ENCODE peak calls at places on chromosomes 7 and 10, in six cellular contexts. C, X, O, K, B and V are unnamed samples.

GRCh38 chr7:3138992-3139391 is 95.3 kb upstream of the CARD11 start:
- DNase-seq in C (no peak), X (no peak), O (peak), K (no peak), B (no peak), V (no peak)

GRCh38 chr10:71835671-71836593 is 15.1 kb downstream of the PSAP start:
- DNase-seq in C (peak), X (peak), O (peak), K (peak), B (no peak), V (no peak)

GRCh38 chr7:3168370-3168769 is 124.7 kb upstream of the CARD11 start:
- DNase-seq in C (no peak), X (no peak), O (no peak), K (no peak), B (no peak), V (no peak)

GRCh38 chr7:112744818-112745217 is 45.4 kb downstream of the TMEM168 start:
- DNase-seq in C (no peak), X (no peak), O (peak), K (no peak), B (no peak), V (no peak)

GRCh38 chr10:59499460-59499859 is 137.1 kb upstream of the FAM13C start:
- DNase-seq in C (no peak), X (no peak), O (no peak), K (no peak), B (no peak), V (no peak)

GRCh38 chr7:64775289-64775688 is 18.9 kb upstream of the ZNF138 start:
- DNase-seq in C (peak), X (no peak), O (no peak), K (no peak), B (no peak), V (no peak)

GRCh38 chr7:28155964-28156363 is 24.6 kb downstream of the JAZF1 start:
- DNase-seq in C (peak), X (no peak), O (peak), K (no peak), B (no peak), V (no peak)

GRCh38 chr7:95470452-95470851 is 15.3 kb upstream of the ASB4 start:
- DNase-seq in C (peak), X (no peak), O (peak), K (no peak), B (peak), V (no peak)

GRCh38 chr7:71695189-71695588 is 563.2 kb downstream of the GALNT17 start:
- DNase-seq in C (no peak), X (no peak), O (no peak), K (no peak), B (no peak), V (no peak)

GRCh38 chr7:47683485-47683898 is 101.6 kb upstream of the TNS3 start:
- DNase-seq in C (no peak), X (no peak), O (no peak), K (no peak), B (no peak), V (no peak)

GRCh38 chr10:17782921-17783665 is 26.1 kb upstream of the MRC1 start:
- DNase-seq in C (peak), X (peak), O (no peak), K (no peak), B (no peak), V (no peak)

GRCh38 chr10:20659225-20659624 is 237.9 kb downstream of the NEBL start:
- DNase-seq in C (no peak), X (no peak), O (no peak), K (no peak), B (no peak), V (no peak)

GRCh38 chr10:24449334-24449740 is 240.4 kb downstream of the KIAA1217 start:
- DNase-seq in C (peak), X (no peak), O (peak), K (no peak), B (no peak), V (no peak)

GRCh38 chr10:102704915-102705314 is 9.3 kb downstream of the ARL3 start:
- DNase-seq in C (peak), X (no peak), O (peak), K (no peak), B (no peak), V (no peak)

GRCh38 chr10:69632516-69633199 is 2.6 kb downstream of the FAM241B start:
- DNase-seq in C (no peak), X (peak), O (no peak), K (peak), B (no peak), V (no peak)

GRCh38 chr10:126903646-126904360 is 1.4 kb upstream of the DOCK1 start:
- DNase-seq in C (no peak), X (no peak), O (no peak), K (no peak), B (no peak), V (no peak)

GRCh38 chr10:131822694-131823245 is 78.0 kb upstream of the PPP2R2D start:
- DNase-seq in C (no peak), X (peak), O (no peak), K (peak), B (no peak), V (no peak)

DNA sequence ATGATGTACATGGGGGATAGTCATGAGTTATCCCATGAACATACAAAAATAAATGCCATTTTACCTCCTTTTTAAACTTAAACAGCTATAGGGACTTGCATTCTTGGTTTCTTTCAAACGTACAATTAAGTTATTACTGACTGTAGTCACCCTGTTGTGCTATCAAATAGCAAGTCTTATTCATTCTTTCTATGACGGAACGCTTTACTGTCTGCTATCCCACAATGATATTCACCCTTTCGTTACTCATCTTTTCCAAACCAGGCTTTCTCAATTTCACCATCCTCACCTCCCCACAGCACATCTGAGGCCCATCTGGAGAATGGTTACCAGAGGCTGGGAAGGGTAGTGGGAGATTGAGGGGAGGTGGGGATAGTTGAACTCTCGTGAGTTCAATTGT is 218.8 kb downstream of the PHF14 start:
- DNase-seq in C (peak), X (no peak), O (peak), K (no peak), B (no peak), V (no peak)
- H3K4me3 ChIP-seq in C (no peak), X (no peak), O (no peak), K (peak), B (no peak), V (no peak)

GRCh38 chr7:66629659-66630058 is 978 bp downstream of the KCTD7 start:
- DNase-seq in C (no peak), X (no peak), O (no peak), K (no peak), B (no peak), V (no peak)
- H3K4me3 ChIP-seq in C (peak), X (peak), O (peak), K (peak), B (peak), V (peak)

GRCh38 chr7:105776986-105777910 is 99.2 kb downstream of the ATXN7L1 start:
- DNase-seq in C (peak), X (no peak), O (peak), K (no peak), B (no peak), V (no peak)

GRCh38 chr7:105773030-105773460 is 103.4 kb downstream of the ATXN7L1 start:
- DNase-seq in C (no peak), X (no peak), O (no peak), K (no peak), B (no peak), V (no peak)

GRCh38 chr7:105775580-105775979 is 100.8 kb downstream of the ATXN7L1 start:
- DNase-seq in C (no peak), X (no peak), O (no peak), K (no peak), B (no peak), V (no peak)

GRCh38 chr7:105778956-105779355 is 97.4 kb downstream of the ATXN7L1 start:
- DNase-seq in C (no peak), X (no peak), O (no peak), K (no peak), B (no peak), V (no peak)

DNA sequence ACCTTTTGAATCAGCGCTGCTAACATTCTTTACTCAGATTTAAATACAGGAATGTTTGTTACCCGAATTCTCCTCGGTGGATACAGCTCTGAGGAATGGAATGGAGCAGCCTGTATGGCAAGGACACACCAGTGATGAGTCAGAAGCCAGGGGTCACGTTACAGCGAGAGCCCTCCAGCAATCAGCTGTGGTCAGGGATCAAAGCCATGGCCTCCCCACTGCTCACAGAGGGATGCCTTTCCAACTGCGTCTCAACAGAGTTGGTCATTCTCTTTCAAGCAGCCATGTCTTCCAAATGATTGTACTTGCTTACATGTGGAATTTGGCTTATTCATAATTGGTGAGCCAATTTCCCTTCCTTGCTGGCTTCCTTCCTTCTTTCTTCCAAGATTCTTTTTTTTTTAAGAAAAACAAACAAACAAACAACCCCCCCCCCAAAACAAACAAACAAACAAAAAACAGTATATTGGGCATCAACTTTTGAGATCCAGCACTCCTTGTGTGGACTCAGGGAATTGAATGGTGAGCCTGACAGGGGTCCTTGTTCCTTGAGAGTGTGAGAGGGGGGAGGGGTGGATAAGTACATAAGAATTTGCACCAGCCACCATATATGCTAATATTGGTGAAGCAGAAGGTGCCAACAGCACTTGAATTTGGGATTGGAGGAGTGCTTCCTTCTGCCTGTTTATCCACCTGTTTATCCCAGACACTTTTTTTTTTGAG is 100.2 kb downstream of the ATXN7L1 start:
- DNase-seq in C (peak), X (peak), O (peak), K (peak), B (peak), V (no peak)
- H3K4me3 ChIP-seq in C (no peak), X (no peak), O (no peak), K (no peak), B (no peak), V (no peak)

GRCh38 chr10:86945361-86946214 is 11.8 kb downstream of the MMRN2 start:
- DNase-seq in C (no peak), X (peak), O (no peak), K (peak), B (peak), V (peak)
- H3K4me3 ChIP-seq in C (no peak), X (no peak), O (no peak), K (peak), B (no peak), V (no peak)